ENCODE peak calls at places on chromosomes 11 and 22, in seven cellular contexts. J is CD8-positive, alpha-beta T cell; M is glutamatergic neuron; T is ascending aorta; Q is bronchial epithelial cell; X is BE2C; N is tibial nerve. R is an unnamed sample.

GRCh38 chr11:47863189-47863892 is 15.2 kb upstream of the NUP160 start:
- DNase-seq in M (no peak), J (no peak), N (no peak), X (no peak), T (no peak), Q (no peak), R (no peak)

GRCh38 chr11:20055312-20055711 is 105.0 kb downstream of the DBX1 start:
- DNase-seq in M (no peak), T (no peak), Q (peak), X (no peak), J (no peak), N (no peak), R (no peak)

GRCh38 chr11:112408551-112408950 is 147.9 kb upstream of the PLET1 start:
- DNase-seq in T (no peak), J (no peak), Q (no peak), N (no peak), X (no peak), M (no peak), R (no peak)

GRCh38 chr11:71265559-71266092 is 13.2 kb upstream of the SHANK2 start:
- DNase-seq in Q (no peak), N (no peak), X (no peak), M (no peak), T (no peak), J (no peak), R (no peak)

GRCh38 chr11:65321828-65322495 is 7.3 kb downstream of the CDC42EP2 start:
- DNase-seq in N (no peak), Q (no peak), T (no peak), M (no peak), X (peak), J (no peak), R (no peak)

GRCh38 chr11:58524232-58525036 is 16.5 kb upstream of the OR5B21 start:
- DNase-seq in J (peak), Q (peak), N (peak), M (peak), X (peak), T (no peak), R (no peak)

GRCh38 chr11:45872513-45873356 is 12.7 kb upstream of the MAPK8IP1 start:
- DNase-seq in Q (peak), N (no peak), X (peak), M (peak), J (peak), T (no peak), R (peak)

GRCh38 chr22:22360014-22360413 is 115.4 kb downstream of the VPREB1 start:
- DNase-seq in M (no peak), N (no peak), T (no peak), J (no peak), Q (no peak), X (no peak), R (no peak)

GRCh38 chr11:126683766-126684728 is 316.5 kb downstream of the KIRREL3 start:
- DNase-seq in N (no peak), T (no peak), J (no peak), X (no peak), M (no peak), Q (no peak), R (no peak)

GRCh38 chr22:37187891-37188761 is at the start of gene C1QTNF6:
- DNase-seq in T (no peak), J (no peak), N (no peak), X (peak), Q (peak), M (peak), R (peak)

GRCh38 chr22:39994046-39994565 is 648 bp upstream of the FAM83F start:
- DNase-seq in T (no peak), N (no peak), Q (peak), M (no peak), X (no peak), J (peak), R (no peak)

GRCh38 chr11:105862736-105863367 is 159.2 kb downstream of the MSANTD4 start:
- DNase-seq in N (no peak), T (no peak), X (no peak), J (no peak), M (no peak), Q (peak), R (no peak)

GRCh38 chr22:45335021-45335818 is 25.5 kb downstream of the FAM118A start:
- DNase-seq in T (no peak), X (peak), Q (no peak), J (no peak), N (no peak), M (peak), R (no peak)

GRCh38 chr11:131511794-131512193 is 141.4 kb downstream of the NTM start:
- DNase-seq in N (peak), X (no peak), M (peak), J (no peak), T (no peak), Q (peak), R (no peak)

GRCh38 chr22:37809672-37810333 is 2.1 kb downstream of the GCAT start:
- DNase-seq in J (no peak), N (no peak), Q (no peak), T (no peak), X (no peak), M (no peak), R (no peak)

GRCh38 chr11:19820100-19820499 is 107.5 kb downstream of the NAV2 start:
- DNase-seq in Q (no peak), T (no peak), J (no peak), X (no peak), M (no peak), N (no peak), R (no peak)

GRCh38 chr11:96010683-96011082 is 86.8 kb upstream of the MTMR2 start:
- DNase-seq in Q (no peak), M (no peak), T (no peak), N (no peak), X (no peak), J (no peak), R (no peak)

GRCh38 chr22:40813912-40814315 is 5.2 kb downstream of the SLC25A17 start:
- DNase-seq in X (no peak), T (no peak), M (no peak), N (no peak), J (no peak), Q (no peak), R (no peak)

GRCh38 chr22:50672471-50673230 is at the start of gene SHANK3:
- DNase-seq in J (no peak), N (no peak), M (no peak), Q (no peak), X (no peak), T (no peak), R (no peak)

GRCh38 chr11:14977481-14977880 is 5.3 kb upstream of the CALCA start:
- DNase-seq in N (no peak), M (no peak), T (no peak), J (no peak), Q (no peak), X (no peak), R (no peak)

GRCh38 chr22:27913162-27913741 is 5.8 kb downstream of the PITPNB start:
- DNase-seq in J (no peak), X (peak), M (no peak), Q (no peak), N (no peak), T (no peak), R (no peak)

GRCh38 chr11:94449437-94449836 is 44.2 kb downstream of the MRE11 start:
- DNase-seq in T (no peak), J (no peak), Q (peak), N (no peak), M (no peak), X (no peak), R (no peak)

GRCh38 chr11:84130646-84131427 is 844.7 kb upstream of the CCDC90B start:
- DNase-seq in N (no peak), X (no peak), M (no peak), Q (peak), T (no peak), J (no peak), R (no peak)

GRCh38 chr22:28231423-28231822 is 312.4 kb upstream of the PITPNB start:
- DNase-seq in M (no peak), Q (no peak), J (no peak), T (no peak), N (no peak), X (no peak), R (no peak)

GRCh38 chr22:44023404-44024287 is 456 bp upstream of the PARVB start:
- DNase-seq in M (peak), J (peak), X (peak), N (no peak), T (no peak), Q (no peak), R (no peak)

GRCh38 chr11:28708075-28708474 is 599.9 kb downstream of the METTL15 start:
- DNase-seq in M (no peak), X (no peak), J (no peak), T (no peak), N (no peak), Q (no peak), R (no peak)

GRCh38 chr11:125148011-125148410 is 16.5 kb upstream of the PKNOX2 start:
- DNase-seq in M (no peak), Q (no peak), J (no peak), X (no peak), T (no peak), N (no peak), R (no peak)

GRCh38 chr11:71451596-71452353 is 1.2 kb upstream of the NADSYN1 start:
- DNase-seq in J (no peak), Q (no peak), M (peak), X (peak), T (no peak), N (no peak), R (no peak)

GRCh38 chr11:13327421-13327820 is 49.8 kb downstream of the BMAL1 start:
- DNase-seq in T (no peak), J (no peak), N (no peak), X (no peak), Q (no peak), M (no peak), R (no peak)

DNA sequence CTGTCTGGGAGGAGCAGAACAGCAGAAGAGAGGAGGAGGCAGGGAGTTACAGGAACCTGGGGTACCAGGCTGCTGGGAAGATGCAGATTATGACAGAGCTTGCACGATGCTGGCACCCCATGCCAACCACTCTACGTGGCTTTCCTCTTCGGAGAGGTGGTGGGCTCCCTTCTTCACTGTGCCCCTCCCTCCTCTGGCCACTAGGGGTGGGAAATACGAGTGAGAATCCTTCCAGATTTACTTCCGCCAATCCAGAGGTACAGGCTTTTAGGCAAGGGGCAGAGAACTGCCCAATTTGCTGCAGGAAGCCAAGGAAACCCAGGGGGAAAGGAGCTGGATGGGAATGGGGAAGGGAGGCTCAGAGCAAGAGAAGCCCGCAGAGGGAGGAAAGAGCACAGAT is 12.3 kb downstream of the HYOU1 start:
- DNase-seq in T (no peak), J (no peak), M (no peak), N (no peak), Q (no peak), X (no peak), R (no peak)
- TF ChIP-seq CTCF in T (no peak), J (no peak), M (peak), N (no peak), Q (peak), X (peak), R (peak)

GRCh38 chr22:30695351-30695762 is 683 bp downstream of the OSBP2 start:
- DNase-seq in T (no peak), J (no peak), X (no peak), Q (no peak), M (no peak), N (no peak), R (no peak)

GRCh38 chr22:30691204-30691603 is 3.5 kb upstream of the OSBP2 start:
- DNase-seq in M (no peak), N (no peak), J (no peak), Q (no peak), T (no peak), X (no peak), R (no peak)

GRCh38 chr22:30694638-30695350 is at the start of gene OSBP2:
- DNase-seq in M (peak), Q (no peak), J (peak), X (peak), T (no peak), N (no peak), R (peak)

GRCh38 chr22:30695871-30696655 is 1.4 kb downstream of the OSBP2 start:
- DNase-seq in Q (no peak), T (no peak), J (no peak), X (no peak), M (no peak), N (no peak), R (no peak)

DNA sequence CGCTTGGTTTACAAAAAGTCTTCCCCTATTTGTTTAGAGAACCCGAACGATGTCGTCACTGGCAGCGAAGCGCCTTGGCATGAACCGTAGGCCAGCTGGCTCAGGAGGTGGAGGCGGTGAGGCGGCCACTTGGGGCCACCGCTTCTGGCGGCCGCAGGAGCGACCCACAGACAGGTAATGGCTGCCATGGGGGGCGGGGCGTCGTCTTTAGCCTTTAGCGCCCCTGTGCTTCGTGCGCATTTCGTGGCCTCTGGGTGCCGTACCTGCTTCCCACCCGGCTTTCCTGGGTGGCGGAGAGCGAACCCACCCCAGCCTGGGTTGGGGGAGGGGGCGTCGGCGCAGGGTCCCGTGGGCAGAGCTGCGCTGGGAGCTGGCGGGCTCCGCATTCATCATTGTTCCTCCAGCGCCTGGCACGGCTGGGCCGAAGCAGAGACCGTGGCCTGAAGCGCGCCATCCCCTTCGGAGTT is 470 bp upstream of the OSBP2 start:
- DNase-seq in Q (peak), J (peak), M (peak), N (peak), T (no peak), X (peak), R (peak)
- TF ChIP-seq CTCF in Q (no peak), J (no peak), M (no peak), N (no peak), T (no peak), X (no peak), R (no peak)

GRCh38 chr11:102664001-102664752 is 39.0 kb upstream of the MMP20 start:
- DNase-seq in M (no peak), T (no peak), Q (no peak), X (peak), J (peak), N (no peak), R (no peak)
- TF ChIP-seq CTCF in M (no peak), T (no peak), Q (peak), X (peak), J (no peak), N (no peak), R (no peak)

DNA sequence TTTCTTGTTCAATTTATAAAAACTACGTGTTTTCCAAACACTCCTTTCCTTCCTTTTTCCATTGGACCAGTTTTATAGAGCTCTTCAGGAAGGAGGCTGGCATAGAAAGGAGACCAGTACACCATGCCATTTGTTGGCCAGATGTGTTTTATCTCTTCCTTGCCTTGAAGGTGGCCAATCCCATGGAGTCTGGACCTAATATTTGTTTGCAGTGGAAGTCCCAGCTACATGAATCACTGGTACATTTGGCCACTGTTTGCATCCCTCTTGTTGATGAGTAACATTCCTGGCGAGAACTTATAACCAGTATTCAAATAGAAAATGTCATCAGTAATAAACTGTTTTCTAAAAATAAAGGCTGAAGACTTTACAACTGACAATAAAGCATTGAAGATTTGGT is 110.2 kb downstream of the ANO3 start:
- DNase-seq in X (no peak), M (no peak), T (no peak), J (no peak), N (no peak), Q (peak), R (no peak)
- TF ChIP-seq CTCF in X (no peak), M (no peak), T (no peak), J (no peak), N (no peak), Q (no peak), R (no peak)

GRCh38 chr22:35413624-35414023 is 13.7 kb downstream of the MCM5 start:
- DNase-seq in J (no peak), Q (no peak), N (no peak), M (no peak), T (no peak), X (no peak), R (no peak)
- TF ChIP-seq CTCF in J (no peak), Q (no peak), N (no peak), M (no peak), T (no peak), X (no peak), R (no peak)

GRCh38 chr11:120695426-120695825 is 183.9 kb downstream of the GRIK4 start:
- DNase-seq in Q (no peak), M (no peak), X (no peak), N (no peak), J (no peak), T (no peak), R (no peak)

GRCh38 chr11:120698918-120699317 is 187.4 kb downstream of the GRIK4 start:
- DNase-seq in M (no peak), N (no peak), X (no peak), Q (no peak), T (no peak), J (no peak), R (no peak)

GRCh38 chr11:120694706-120695105 is 183.2 kb downstream of the GRIK4 start:
- DNase-seq in J (no peak), M (no peak), Q (no peak), X (no peak), T (no peak), N (no peak), R (no peak)

GRCh38 chr11:120696597-120696996 is 185.0 kb downstream of the GRIK4 start:
- DNase-seq in N (no peak), X (no peak), M (no peak), T (no peak), J (no peak), Q (no peak), R (no peak)
- TF ChIP-seq CTCF in N (no peak), X (peak), M (no peak), T (no peak), J (no peak), Q (peak), R (no peak)

DNA sequence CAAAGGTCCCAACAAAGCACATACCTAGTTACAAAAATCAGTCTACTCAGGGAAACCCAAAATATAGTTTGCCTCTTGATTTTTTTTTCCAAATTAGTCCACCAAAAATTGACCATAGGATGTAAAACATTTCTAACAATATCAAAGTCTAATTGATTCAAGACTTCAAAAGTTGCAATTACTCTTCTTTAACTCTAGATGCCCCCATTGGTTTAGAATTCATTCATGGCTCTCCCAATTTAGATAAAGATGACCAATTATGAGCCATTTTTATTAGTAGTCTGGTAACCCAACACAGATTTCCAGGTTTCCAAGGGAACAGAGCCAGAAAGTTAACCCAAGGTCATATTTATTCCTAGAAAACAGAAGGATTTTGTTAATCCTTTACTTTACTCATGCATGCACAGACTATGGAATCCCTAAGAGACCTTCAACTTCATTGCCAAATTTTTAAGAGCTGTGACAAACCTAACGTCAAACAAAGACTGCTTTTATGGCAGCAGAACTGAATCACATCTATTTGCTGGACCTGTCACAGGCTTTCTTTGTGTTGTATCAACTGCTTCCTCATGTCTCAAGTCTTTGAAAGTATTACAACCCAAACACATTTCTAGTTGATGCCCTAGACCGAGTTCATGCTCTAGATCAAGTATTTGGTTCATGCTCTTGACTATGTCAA is 55.3 kb downstream of the C22orf42 start:
- DNase-seq in M (no peak), J (no peak), Q (peak), N (no peak), T (no peak), X (no peak), R (no peak)
- TF ChIP-seq CTCF in M (no peak), J (peak), Q (peak), N (no peak), T (no peak), X (no peak), R (no peak)

DNA sequence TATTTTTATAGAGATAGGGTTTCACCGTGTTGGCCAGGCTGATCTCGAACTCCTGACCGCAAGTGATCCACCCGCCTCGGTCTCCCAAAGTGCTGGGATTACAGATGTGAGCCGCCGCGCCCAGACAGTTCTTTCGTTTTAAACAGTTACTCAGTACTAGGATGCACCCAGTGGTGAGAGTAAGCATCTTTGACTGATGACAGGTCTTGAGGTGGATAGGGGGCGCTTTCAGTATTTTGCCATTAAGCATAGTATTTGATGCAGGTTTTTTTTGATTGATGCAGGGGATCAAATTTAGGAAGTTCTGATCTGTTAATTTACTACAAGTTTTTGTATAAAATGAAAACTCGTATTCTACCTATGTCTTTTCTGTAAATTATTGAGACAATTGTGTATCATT is 13.2 kb upstream of the TRIM34 start:
- DNase-seq in M (no peak), Q (no peak), N (no peak), T (no peak), X (no peak), J (no peak), R (no peak)
- TF ChIP-seq CTCF in M (no peak), Q (no peak), N (no peak), T (no peak), X (no peak), J (no peak), R (no peak)